ENCODE peak calls at places on chromosomes 6 and 20, in seven cellular contexts. P is A549, Y is HFFc6, L is uterus, T is heart right ventricle, W is pancreas, H is transverse colon. C is an unnamed sample.

GRCh38 chr6:133205304-133205703 is 35.9 kb upstream of the EYA4 start:
- DNase-seq in P (no peak), Y (no peak), L (no peak), T (no peak), W (no peak), H (no peak), C (no peak)

GRCh38 chr6:127518212-127518709 is 874 bp downstream of the MTCL3 start:
- DNase-seq in P (peak), Y (no peak), L (no peak), T (no peak), W (no peak), H (no peak), C (no peak)

GRCh38 chr6:85643530-85644373 is 1.1 kb upstream of the SYNCRIP start:
- DNase-seq in P (peak), Y (peak), L (peak), T (peak), W (peak), H (peak), C (peak)

GRCh38 chr6:161618816-161619454 is 345.1 kb upstream of the AGPAT4 start:
- DNase-seq in P (peak), Y (no peak), L (no peak), T (no peak), W (no peak), H (no peak), C (peak)

GRCh38 chr20:53736757-53737403 is 143.2 kb upstream of the ZNF217 start:
- DNase-seq in P (no peak), Y (peak), L (no peak), T (no peak), W (no peak), H (no peak), C (no peak)

GRCh38 chr6:40695114-40695513 is 108.0 kb upstream of the LRFN2 start:
- DNase-seq in P (peak), Y (no peak), L (no peak), T (no peak), W (peak), H (no peak), C (no peak)

GRCh38 chr20:17614176-17614811 is 44.4 kb downstream of the DSTN start:
- DNase-seq in P (peak), Y (no peak), L (peak), T (peak), W (peak), H (peak), C (no peak)

GRCh38 chr6:33192671-33193602 is 670 bp upstream of the COL11A2 start:
- DNase-seq in P (no peak), Y (no peak), L (peak), T (peak), W (peak), H (peak), C (no peak)

GRCh38 chr20:12847862-12848261 is 160.9 kb upstream of the SPTLC3 start:
- DNase-seq in P (no peak), Y (no peak), L (no peak), T (no peak), W (no peak), H (no peak), C (no peak)

GRCh38 chr6:68718379-68719073 is 83.4 kb downstream of the ADGRB3 start:
- DNase-seq in P (peak), Y (no peak), L (no peak), T (no peak), W (no peak), H (no peak), C (no peak)

GRCh38 chr6:132604635-132605150 is 15.2 kb upstream of the TAAR5 start:
- DNase-seq in P (no peak), Y (no peak), L (no peak), T (no peak), W (no peak), H (no peak), C (no peak)

GRCh38 chr20:5080384-5080877 is 39.3 kb downstream of the PCNA start:
- DNase-seq in P (peak), Y (peak), L (peak), T (peak), W (no peak), H (peak), C (peak)

GRCh38 chr20:4708856-4709255 is 12.9 kb upstream of the PRND start:
- DNase-seq in P (no peak), Y (no peak), L (no peak), T (no peak), W (no peak), H (no peak), C (no peak)

GRCh38 chr6:148459228-148459627 is 116.6 kb downstream of the SASH1 start:
- DNase-seq in P (no peak), Y (no peak), L (no peak), T (no peak), W (no peak), H (no peak), C (no peak)

GRCh38 chr6:75481936-75482593 is 11.5 kb downstream of the FILIP1 start:
- DNase-seq in P (no peak), Y (peak), L (peak), T (no peak), W (no peak), H (no peak), C (no peak)

GRCh38 chr6:135299256-135299655 is 118.1 kb downstream of the MYB start:
- DNase-seq in P (peak), Y (peak), L (no peak), T (no peak), W (no peak), H (no peak), C (no peak)

GRCh38 chr6:121439456-121440250 is 4.2 kb downstream of the GJA1 start:
- DNase-seq in P (no peak), Y (no peak), L (no peak), T (no peak), W (no peak), H (no peak), C (no peak)

GRCh38 chr6:143179096-143179495 is 118.4 kb downstream of the AIG1 start:
- DNase-seq in P (no peak), Y (no peak), L (no peak), T (no peak), W (no peak), H (no peak), C (no peak)

GRCh38 chr6:34106421-34106820 is 39.5 kb downstream of the GRM4 start:
- DNase-seq in P (no peak), Y (no peak), L (no peak), T (no peak), W (no peak), H (no peak), C (no peak)

GRCh38 chr20:13863244-13863643 is 78.4 kb downstream of the NDUFAF5 start:
- DNase-seq in P (no peak), Y (no peak), L (no peak), T (no peak), W (no peak), H (no peak), C (no peak)

GRCh38 chr20:732727-733126 is 35.6 kb downstream of the SLC52A3 start:
- DNase-seq in P (no peak), Y (no peak), L (no peak), T (no peak), W (no peak), H (no peak), C (no peak)

GRCh38 chr6:44801188-44801587 is 413.7 kb downstream of the CDC5L start:
- DNase-seq in P (no peak), Y (no peak), L (no peak), T (no peak), W (no peak), H (no peak), C (no peak)

GRCh38 chr6:44804016-44804415 is 416.5 kb downstream of the CDC5L start:
- DNase-seq in P (no peak), Y (no peak), L (no peak), T (no peak), W (no peak), H (no peak), C (no peak)

GRCh38 chr6:44804546-44804945 is 417.0 kb downstream of the CDC5L start:
- DNase-seq in P (no peak), Y (no peak), L (no peak), T (no peak), W (no peak), H (no peak), C (no peak)

GRCh38 chr6:44795326-44795725 is 407.8 kb downstream of the CDC5L start:
- DNase-seq in P (no peak), Y (no peak), L (no peak), T (no peak), W (no peak), H (no peak), C (no peak)

GRCh38 chr6:44800171-44800671 is 412.7 kb downstream of the CDC5L start:
- DNase-seq in P (peak), Y (peak), L (peak), T (no peak), W (no peak), H (no peak), C (peak)
- TF ChIP-seq CTCF in P (no peak), Y (no peak), L (no peak), T (no peak), W (no peak), H (no peak), C (no peak)

DNA sequence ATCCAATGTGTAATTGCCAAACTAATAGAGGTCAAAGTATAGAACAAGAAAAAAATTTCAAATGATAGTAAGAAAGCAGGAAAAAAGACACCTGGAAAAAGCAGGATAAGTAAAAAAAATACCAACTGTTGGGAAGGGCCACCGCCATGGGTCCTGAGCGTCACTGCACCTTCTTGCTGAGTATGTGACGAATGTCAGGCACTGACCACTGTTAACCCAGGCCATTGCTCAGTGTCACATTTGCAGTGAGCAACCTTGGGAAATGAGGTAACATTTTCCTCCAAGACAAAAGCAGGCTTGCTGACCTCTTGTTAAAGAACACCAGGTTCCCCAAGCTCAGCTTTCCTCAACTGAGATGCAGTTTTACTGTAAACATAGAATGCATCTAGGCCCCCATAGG is 15.6 kb upstream of the RPS6KA2 start:
- DNase-seq in P (no peak), Y (no peak), L (no peak), T (no peak), W (no peak), H (no peak), C (no peak)
- TF ChIP-seq CTCF in P (no peak), Y (no peak), L (no peak), T (no peak), W (no peak), H (no peak), C (no peak)

GRCh38 chr6:44730771-44731391 is 343.4 kb downstream of the CDC5L start:
- DNase-seq in P (no peak), Y (peak), L (no peak), T (no peak), W (no peak), H (no peak), C (no peak)
- TF ChIP-seq CTCF in P (no peak), Y (no peak), L (no peak), T (no peak), W (no peak), H (no peak), C (no peak)

GRCh38 chr6:96465321-96465903 is 56.2 kb upstream of the UFL1 start:
- DNase-seq in P (no peak), Y (no peak), L (no peak), T (no peak), W (no peak), H (no peak), C (no peak)
- TF ChIP-seq CTCF in P (no peak), Y (no peak), L (no peak), T (no peak), W (no peak), H (no peak), C (no peak)

DNA sequence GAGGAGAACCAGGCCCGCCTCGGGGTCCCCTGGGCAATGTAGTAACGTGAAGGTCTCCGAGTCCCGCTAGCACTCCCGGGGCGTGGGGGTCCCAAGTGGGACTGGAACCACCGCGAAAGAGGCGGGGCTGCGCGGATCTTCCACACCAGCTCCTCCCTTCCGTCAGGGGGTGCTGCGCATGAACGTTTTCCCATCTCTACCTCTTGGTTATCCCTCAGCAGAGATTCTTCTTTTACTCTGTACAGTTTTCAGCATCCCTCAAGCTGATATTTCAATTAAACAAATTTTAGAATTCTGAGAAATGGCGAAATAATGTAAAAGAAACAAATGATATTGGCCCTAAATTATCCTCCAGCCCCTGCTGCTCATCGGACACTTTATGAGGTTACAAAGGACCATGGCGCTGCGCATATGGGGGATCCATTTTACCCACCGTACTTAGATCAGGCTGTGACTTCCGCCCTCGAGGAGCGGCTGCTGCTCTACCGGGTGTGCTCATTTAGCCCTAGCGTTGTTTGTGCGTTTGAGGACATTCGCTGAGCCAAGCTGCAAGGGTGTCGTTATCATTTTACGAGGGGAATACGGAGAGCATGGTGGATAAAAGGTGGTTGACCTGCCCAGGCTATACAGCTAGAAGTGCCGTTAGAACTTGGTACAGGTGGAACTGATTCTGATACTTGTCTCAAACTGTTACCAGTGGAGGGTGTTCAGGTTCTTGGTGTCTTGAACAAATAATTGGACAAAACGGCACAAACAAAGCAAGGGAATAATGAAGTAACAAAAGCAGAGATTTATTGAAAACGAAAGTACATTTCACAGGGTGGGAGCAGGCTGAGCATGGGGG is 75.2 kb upstream of the CHD6 start:
- DNase-seq in P (peak), Y (peak), L (peak), T (peak), W (peak), H (peak), C (peak)
- TF ChIP-seq CTCF in P (peak), Y (peak), L (peak), T (peak), W (peak), H (peak), C (peak)

DNA sequence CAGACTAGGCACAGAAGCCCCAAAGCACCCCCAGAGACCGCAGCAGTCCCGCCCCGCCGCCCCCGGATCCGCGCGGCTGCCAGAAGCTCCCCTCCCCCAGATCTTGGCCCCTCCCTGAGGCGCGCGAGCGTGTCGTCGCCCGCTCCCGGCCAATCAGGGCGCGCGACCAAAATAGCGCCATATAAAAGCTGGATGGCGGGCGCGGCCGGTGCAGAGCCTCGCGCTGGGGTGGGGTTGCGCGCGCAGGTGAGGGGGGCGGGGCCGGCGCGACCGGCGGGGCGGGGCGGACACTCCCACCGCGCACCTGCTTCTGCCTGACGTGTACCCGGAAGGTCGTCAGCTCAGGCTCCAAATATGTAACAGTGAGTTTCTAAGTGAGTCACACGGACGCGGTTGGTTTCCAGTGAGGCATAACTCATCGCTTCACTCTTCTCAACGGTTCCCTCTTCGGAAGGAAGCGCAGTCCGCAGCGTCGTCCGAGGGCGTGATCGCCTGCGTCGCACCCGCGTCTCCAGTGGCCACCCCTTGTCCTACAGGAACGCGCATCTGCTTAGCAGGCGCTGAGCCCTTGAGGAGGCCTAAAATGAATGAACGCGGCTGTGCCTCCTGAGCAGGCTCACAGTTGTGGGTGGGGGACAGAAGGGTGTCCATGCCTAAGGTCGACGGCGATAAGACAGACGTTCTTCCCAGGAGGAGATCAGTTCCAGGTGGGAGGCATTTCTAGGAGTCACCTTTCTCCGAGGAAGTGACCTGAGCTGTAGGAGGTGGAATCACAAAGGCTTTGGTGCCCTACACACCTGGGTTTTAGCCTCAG is 50.6 kb upstream of the EZR start:
- DNase-seq in P (peak), Y (peak), L (peak), T (peak), W (peak), H (peak), C (no peak)
- TF ChIP-seq CTCF in P (no peak), Y (peak), L (no peak), T (peak), W (no peak), H (peak), C (no peak)

GRCh38 chr20:62123450-62124118 is 1.3 kb downstream of the LSM14B start:
- DNase-seq in P (no peak), Y (peak), L (no peak), T (no peak), W (no peak), H (no peak), C (no peak)
- TF ChIP-seq CTCF in P (no peak), Y (peak), L (no peak), T (no peak), W (no peak), H (no peak), C (no peak)

GRCh38 chr20:22452442-22453011 is 131.8 kb downstream of the FOXA2 start:
- DNase-seq in P (no peak), Y (no peak), L (no peak), T (no peak), W (no peak), H (no peak), C (no peak)

GRCh38 chr20:22450540-22450939 is 133.8 kb downstream of the FOXA2 start:
- DNase-seq in P (no peak), Y (no peak), L (no peak), T (no peak), W (no peak), H (no peak), C (no peak)

GRCh38 chr20:22455259-22455658 is 129.1 kb downstream of the FOXA2 start:
- DNase-seq in P (no peak), Y (no peak), L (no peak), T (no peak), W (no peak), H (no peak), C (no peak)

GRCh38 chr20:22456109-22456508 is 128.3 kb downstream of the FOXA2 start:
- DNase-seq in P (no peak), Y (no peak), L (no peak), T (no peak), W (no peak), H (no peak), C (no peak)

GRCh38 chr20:22453244-22454080 is 130.9 kb downstream of the FOXA2 start:
- DNase-seq in P (peak), Y (no peak), L (no peak), T (no peak), W (no peak), H (peak), C (no peak)
- TF ChIP-seq CTCF in P (peak), Y (peak), L (no peak), T (peak), W (peak), H (peak), C (peak)